ENCODE peak calls at places on chromosomes 7 and 10, in eight cellular contexts. One of them, this sample, is unnamed.

GRCh38 chr7:55552320-55553086 is 19.8 kb downstream of the VOPP1 start:
- DNase-seq in T-cell: no peak
- DNase-seq in CD8-positive, alpha-beta memory T cell: no peak
- DNase-seq in cardiac muscle cell: peak
- DNase-seq in iris pigment epithelial cell: peak
- DNase-seq in osteocyte: no peak
- DNase-seq in GM12891: no peak
- DNase-seq in lower leg skin: peak
- DNase-seq in this sample: no peak

GRCh38 chr7:79008786-79009185 is 444.7 kb downstream of the MAGI2 start:
- DNase-seq in T-cell: no peak
- DNase-seq in GM12891: no peak
- DNase-seq in osteocyte: no peak
- DNase-seq in lower leg skin: no peak
- DNase-seq in cardiac muscle cell: no peak
- DNase-seq in CD8-positive, alpha-beta memory T cell: no peak
- DNase-seq in iris pigment epithelial cell: no peak
- DNase-seq in this sample: no peak

GRCh38 chr10:29634764-29635625 is at the start of gene SVIL:
- DNase-seq in iris pigment epithelial cell: peak
- DNase-seq in osteocyte: no peak
- DNase-seq in T-cell: no peak
- DNase-seq in CD8-positive, alpha-beta memory T cell: no peak
- DNase-seq in GM12891: no peak
- DNase-seq in lower leg skin: peak
- DNase-seq in cardiac muscle cell: peak
- DNase-seq in this sample: no peak

GRCh38 chr7:17058568-17058967 is 176.8 kb upstream of the AGR3 start:
- DNase-seq in GM12891: no peak
- DNase-seq in lower leg skin: no peak
- DNase-seq in CD8-positive, alpha-beta memory T cell: no peak
- DNase-seq in cardiac muscle cell: peak
- DNase-seq in osteocyte: no peak
- DNase-seq in iris pigment epithelial cell: peak
- DNase-seq in T-cell: no peak
- DNase-seq in this sample: no peak

GRCh38 chr7:157337316-157338149 is 729 bp downstream of the DNAJB6 start:
- DNase-seq in cardiac muscle cell: peak
- DNase-seq in GM12891: peak
- DNase-seq in CD8-positive, alpha-beta memory T cell: peak
- DNase-seq in iris pigment epithelial cell: peak
- DNase-seq in lower leg skin: no peak
- DNase-seq in osteocyte: peak
- DNase-seq in T-cell: peak
- DNase-seq in this sample: no peak

GRCh38 chr10:110074986-110075664 is 67.3 kb downstream of the ADD3 start:
- DNase-seq in lower leg skin: no peak
- DNase-seq in osteocyte: no peak
- DNase-seq in cardiac muscle cell: peak
- DNase-seq in CD8-positive, alpha-beta memory T cell: no peak
- DNase-seq in T-cell: no peak
- DNase-seq in iris pigment epithelial cell: peak
- DNase-seq in GM12891: no peak
- DNase-seq in this sample: no peak

GRCh38 chr7:50832744-50833143 is 50.0 kb upstream of the GRB10 start:
- DNase-seq in cardiac muscle cell: no peak
- DNase-seq in CD8-positive, alpha-beta memory T cell: no peak
- DNase-seq in T-cell: no peak
- DNase-seq in lower leg skin: no peak
- DNase-seq in GM12891: no peak
- DNase-seq in osteocyte: no peak
- DNase-seq in iris pigment epithelial cell: peak
- DNase-seq in this sample: no peak

GRCh38 chr7:26857534-26858228 is 6.7 kb downstream of the SKAP2 start:
- DNase-seq in lower leg skin: no peak
- DNase-seq in GM12891: no peak
- DNase-seq in osteocyte: no peak
- DNase-seq in CD8-positive, alpha-beta memory T cell: no peak
- DNase-seq in cardiac muscle cell: no peak
- DNase-seq in iris pigment epithelial cell: peak
- DNase-seq in T-cell: no peak
- DNase-seq in this sample: no peak

GRCh38 chr7:130154501-130155317 is 50.5 kb downstream of the TMEM209 start:
- DNase-seq in T-cell: no peak
- DNase-seq in iris pigment epithelial cell: no peak
- DNase-seq in GM12891: no peak
- DNase-seq in CD8-positive, alpha-beta memory T cell: no peak
- DNase-seq in cardiac muscle cell: no peak
- DNase-seq in lower leg skin: no peak
- DNase-seq in osteocyte: peak
- DNase-seq in this sample: peak

GRCh38 chr7:101486056-101486763 is 123.5 kb downstream of the COL26A1 start:
- DNase-seq in T-cell: no peak
- DNase-seq in GM12891: no peak
- DNase-seq in CD8-positive, alpha-beta memory T cell: no peak
- DNase-seq in osteocyte: no peak
- DNase-seq in iris pigment epithelial cell: no peak
- DNase-seq in lower leg skin: no peak
- DNase-seq in cardiac muscle cell: peak
- DNase-seq in this sample: no peak

GRCh38 chr10:45000138-45000763 is 472 bp upstream of the ZNF22 start:
- DNase-seq in lower leg skin: peak
- DNase-seq in iris pigment epithelial cell: peak
- DNase-seq in GM12891: no peak
- DNase-seq in osteocyte: no peak
- DNase-seq in CD8-positive, alpha-beta memory T cell: peak
- DNase-seq in T-cell: no peak
- DNase-seq in cardiac muscle cell: peak
- DNase-seq in this sample: no peak

GRCh38 chr7:1716263-1717094 is 46.4 kb downstream of the ELFN1 start:
- DNase-seq in GM12891: no peak
- DNase-seq in lower leg skin: no peak
- DNase-seq in T-cell: no peak
- DNase-seq in cardiac muscle cell: peak
- DNase-seq in osteocyte: no peak
- DNase-seq in iris pigment epithelial cell: peak
- DNase-seq in CD8-positive, alpha-beta memory T cell: no peak
- DNase-seq in this sample: no peak

GRCh38 chr7:116616555-116617059 is 55.4 kb upstream of the MET start:
- DNase-seq in CD8-positive, alpha-beta memory T cell: no peak
- DNase-seq in iris pigment epithelial cell: peak
- DNase-seq in lower leg skin: no peak
- DNase-seq in T-cell: no peak
- DNase-seq in GM12891: no peak
- DNase-seq in osteocyte: no peak
- DNase-seq in cardiac muscle cell: peak
- DNase-seq in this sample: no peak

GRCh38 chr7:100888529-100888987 is 957 bp downstream of the UFSP1 start:
- DNase-seq in cardiac muscle cell: no peak
- DNase-seq in iris pigment epithelial cell: peak
- DNase-seq in osteocyte: no peak
- DNase-seq in T-cell: no peak
- DNase-seq in lower leg skin: no peak
- DNase-seq in CD8-positive, alpha-beta memory T cell: no peak
- DNase-seq in GM12891: no peak
- DNase-seq in this sample: no peak

GRCh38 chr10:89213191-89213808 is 6.2 kb upstream of the CH25H start:
- DNase-seq in GM12891: no peak
- DNase-seq in CD8-positive, alpha-beta memory T cell: peak
- DNase-seq in T-cell: no peak
- DNase-seq in osteocyte: no peak
- DNase-seq in lower leg skin: no peak
- DNase-seq in cardiac muscle cell: peak
- DNase-seq in iris pigment epithelial cell: peak
- DNase-seq in this sample: no peak

GRCh38 chr10:126595160-126595559 is 75.3 kb downstream of the C10orf90 start:
- DNase-seq in cardiac muscle cell: no peak
- DNase-seq in osteocyte: no peak
- DNase-seq in lower leg skin: no peak
- DNase-seq in iris pigment epithelial cell: no peak
- DNase-seq in GM12891: no peak
- DNase-seq in CD8-positive, alpha-beta memory T cell: no peak
- DNase-seq in T-cell: no peak
- DNase-seq in this sample: no peak

GRCh38 chr10:62471718-62472117 is 97.5 kb downstream of the ZNF365 start:
- DNase-seq in CD8-positive, alpha-beta memory T cell: no peak
- DNase-seq in iris pigment epithelial cell: no peak
- DNase-seq in GM12891: no peak
- DNase-seq in osteocyte: no peak
- DNase-seq in lower leg skin: no peak
- DNase-seq in T-cell: no peak
- DNase-seq in cardiac muscle cell: no peak
- DNase-seq in this sample: no peak

GRCh38 chr10:27192284-27192683 is 37.1 kb downstream of the MASTL start:
- DNase-seq in GM12891: no peak
- DNase-seq in T-cell: no peak
- DNase-seq in iris pigment epithelial cell: peak
- DNase-seq in CD8-positive, alpha-beta memory T cell: no peak
- DNase-seq in osteocyte: peak
- DNase-seq in cardiac muscle cell: peak
- DNase-seq in lower leg skin: no peak
- DNase-seq in this sample: no peak

GRCh38 chr7:16504019-16504418 is 22.6 kb upstream of the LRRC72 start:
- DNase-seq in GM12891: no peak
- DNase-seq in osteocyte: no peak
- DNase-seq in CD8-positive, alpha-beta memory T cell: no peak
- DNase-seq in lower leg skin: no peak
- DNase-seq in iris pigment epithelial cell: peak
- DNase-seq in T-cell: no peak
- DNase-seq in cardiac muscle cell: peak
- DNase-seq in this sample: no peak

GRCh38 chr10:116665541-116666125 is 44.9 kb downstream of the PNLIPRP2 start:
- DNase-seq in CD8-positive, alpha-beta memory T cell: no peak
- DNase-seq in osteocyte: peak
- DNase-seq in iris pigment epithelial cell: no peak
- DNase-seq in lower leg skin: no peak
- DNase-seq in GM12891: no peak
- DNase-seq in cardiac muscle cell: peak
- DNase-seq in T-cell: no peak
- DNase-seq in this sample: no peak

GRCh38 chr7:113912881-113913280 is 5.9 kb downstream of the PPP1R3A start:
- DNase-seq in osteocyte: no peak
- DNase-seq in cardiac muscle cell: no peak
- DNase-seq in CD8-positive, alpha-beta memory T cell: no peak
- DNase-seq in lower leg skin: no peak
- DNase-seq in iris pigment epithelial cell: no peak
- DNase-seq in T-cell: no peak
- DNase-seq in GM12891: no peak
- DNase-seq in this sample: no peak

GRCh38 chr10:97810476-97810875 is 38.7 kb upstream of the SFRP5 start:
- DNase-seq in GM12891: no peak
- DNase-seq in lower leg skin: no peak
- DNase-seq in osteocyte: no peak
- DNase-seq in iris pigment epithelial cell: peak
- DNase-seq in cardiac muscle cell: no peak
- DNase-seq in CD8-positive, alpha-beta memory T cell: no peak
- DNase-seq in T-cell: no peak
- DNase-seq in this sample: no peak

GRCh38 chr7:64509583-64509982 is 53.3 kb downstream of the ZNF680 start:
- DNase-seq in cardiac muscle cell: no peak
- DNase-seq in CD8-positive, alpha-beta memory T cell: no peak
- DNase-seq in lower leg skin: no peak
- DNase-seq in T-cell: no peak
- DNase-seq in iris pigment epithelial cell: no peak
- DNase-seq in osteocyte: no peak
- DNase-seq in GM12891: no peak
- DNase-seq in this sample: no peak

GRCh38 chr10:27744478-27745379 is 890 bp downstream of the MKX start:
- DNase-seq in T-cell: no peak
- DNase-seq in cardiac muscle cell: peak
- DNase-seq in lower leg skin: no peak
- DNase-seq in CD8-positive, alpha-beta memory T cell: peak
- DNase-seq in iris pigment epithelial cell: peak
- DNase-seq in GM12891: peak
- DNase-seq in osteocyte: peak
- DNase-seq in this sample: no peak

GRCh38 chr7:148042935-148043334 is 547.6 kb upstream of the C7orf33 start:
- DNase-seq in CD8-positive, alpha-beta memory T cell: no peak
- DNase-seq in osteocyte: no peak
- DNase-seq in lower leg skin: no peak
- DNase-seq in iris pigment epithelial cell: no peak
- DNase-seq in T-cell: no peak
- DNase-seq in GM12891: no peak
- DNase-seq in cardiac muscle cell: no peak
- DNase-seq in this sample: no peak

GRCh38 chr10:43997330-43997729 is 348.6 kb upstream of the ZNF32 start:
- DNase-seq in iris pigment epithelial cell: no peak
- DNase-seq in GM12891: no peak
- DNase-seq in osteocyte: no peak
- DNase-seq in CD8-positive, alpha-beta memory T cell: no peak
- DNase-seq in lower leg skin: no peak
- DNase-seq in cardiac muscle cell: no peak
- DNase-seq in T-cell: no peak
- DNase-seq in this sample: no peak

GRCh38 chr7:27163776-27164380 is 1.5 kb downstream of the HOXA9 start:
- DNase-seq in T-cell: no peak
- DNase-seq in CD8-positive, alpha-beta memory T cell: no peak
- DNase-seq in lower leg skin: no peak
- DNase-seq in cardiac muscle cell: no peak
- DNase-seq in osteocyte: no peak
- DNase-seq in GM12891: no peak
- DNase-seq in iris pigment epithelial cell: no peak
- DNase-seq in this sample: no peak

GRCh38 chr10:129694633-129695356 is 227.8 kb downstream of the MGMT start:
- DNase-seq in CD8-positive, alpha-beta memory T cell: no peak
- DNase-seq in iris pigment epithelial cell: no peak
- DNase-seq in T-cell: no peak
- DNase-seq in cardiac muscle cell: peak
- DNase-seq in GM12891: no peak
- DNase-seq in lower leg skin: peak
- DNase-seq in osteocyte: no peak
- DNase-seq in this sample: no peak

GRCh38 chr7:18495412-18496335 is at the start of gene HDAC9:
- DNase-seq in T-cell: no peak
- DNase-seq in osteocyte: no peak
- DNase-seq in CD8-positive, alpha-beta memory T cell: no peak
- DNase-seq in lower leg skin: no peak
- DNase-seq in iris pigment epithelial cell: peak
- DNase-seq in cardiac muscle cell: peak
- DNase-seq in GM12891: no peak
- DNase-seq in this sample: peak

GRCh38 chr7:42790196-42790595 is 121.7 kb downstream of the C7orf25 start:
- DNase-seq in osteocyte: no peak
- DNase-seq in iris pigment epithelial cell: peak
- DNase-seq in CD8-positive, alpha-beta memory T cell: no peak
- DNase-seq in GM12891: no peak
- DNase-seq in T-cell: no peak
- DNase-seq in lower leg skin: no peak
- DNase-seq in cardiac muscle cell: peak
- DNase-seq in this sample: no peak

GRCh38 chr7:117572826-117573620 is 93.2 kb downstream of the CFTR start:
- DNase-seq in GM12891: no peak
- DNase-seq in cardiac muscle cell: no peak
- DNase-seq in T-cell: no peak
- DNase-seq in CD8-positive, alpha-beta memory T cell: no peak
- DNase-seq in iris pigment epithelial cell: no peak
- DNase-seq in osteocyte: no peak
- DNase-seq in lower leg skin: no peak
- DNase-seq in this sample: no peak

GRCh38 chr7:16422100-16422430 is 727 bp upstream of the CRPPA start:
- DNase-seq in T-cell: no peak
- DNase-seq in iris pigment epithelial cell: peak
- DNase-seq in osteocyte: no peak
- DNase-seq in lower leg skin: no peak
- DNase-seq in GM12891: no peak
- DNase-seq in cardiac muscle cell: peak
- DNase-seq in CD8-positive, alpha-beta memory T cell: no peak
- DNase-seq in this sample: no peak

This sample was measured in cerebellar nuclear complex.